ENCODE peak calls at places on chromosome 15, in six cellular contexts. D, P, W, C, E and X are unnamed samples.

GRCh38 chr15:66269326-66270090 is 16.0 kb upstream of the MEGF11 start:
- DNase-seq in D (no peak), P (no peak), W (no peak), C (peak), E (no peak), X (no peak)

GRCh38 chr15:69719527-69719926 is 266.9 kb downstream of the RPLP1 start:
- DNase-seq in D (peak), P (no peak), W (no peak), C (no peak), E (no peak), X (peak)

GRCh38 chr15:84684092-84684491 is 26.1 kb upstream of the NMB start:
- DNase-seq in D (no peak), P (no peak), W (no peak), C (no peak), E (no peak), X (no peak)

GRCh38 chr15:65869954-65870871 is 922 bp downstream of the RAB11A start:
- DNase-seq in D (peak), P (no peak), W (no peak), C (peak), E (no peak), X (no peak)

GRCh38 chr15:63407612-63408011 is 26.0 kb upstream of the CA12 start:
- DNase-seq in D (no peak), P (no peak), W (no peak), C (no peak), E (no peak), X (no peak)

GRCh38 chr15:25401511-25401910 is 37.3 kb downstream of the UBE3A start:
- DNase-seq in D (no peak), P (no peak), W (no peak), C (no peak), E (no peak), X (no peak)

GRCh38 chr15:32861741-32862140 is 143.9 kb downstream of the GREM1 start:
- DNase-seq in D (no peak), P (peak), W (no peak), C (peak), E (peak), X (no peak)

GRCh38 chr15:67249830-67250229 is 4.6 kb downstream of the AAGAB start:
- DNase-seq in D (no peak), P (no peak), W (no peak), C (no peak), E (no peak), X (no peak)

GRCh38 chr15:66707310-66708160 is 5.5 kb downstream of the SMAD6 start:
- DNase-seq in D (no peak), P (no peak), W (no peak), C (peak), E (peak), X (no peak)

GRCh38 chr15:28191832-28192231 is 92.7 kb upstream of the OCA2 start:
- DNase-seq in D (no peak), P (no peak), W (no peak), C (peak), E (peak), X (no peak)

GRCh38 chr15:74261685-74262084 is 25.6 kb downstream of the CCDC33 start:
- DNase-seq in D (no peak), P (no peak), W (no peak), C (no peak), E (no peak), X (no peak)